ENCODE peak calls at places on chromosomes 4 and X, in ten cellular contexts. A is osteoblast, U is tibial nerve, E is adipocyte, K is OCI-LY7, N is kidney epithelial cell, S is GM23338, Z is brain microvascular endothelial cell, C is lower lobe of right lung, P is IMR-90. W is an unnamed sample. For H3K36me3, the result is how much of the 10 kb centered on the place peaks cover.

GRCh38 chr4:174503079-174503724 is 19.1 kb downstream of the HPGD start:
- DNase-seq in A (peak), U (no peak), E (peak), K (no peak), N (no peak), S (no peak), Z (no peak), C (no peak), P (no peak), W (no peak)

GRCh38 chr4:25795566-25796454 is 67.0 kb downstream of the SEL1L3 start:
- DNase-seq in A (peak), U (no peak), E (peak), K (no peak), N (peak), S (peak), Z (peak), C (no peak), P (peak), W (no peak)

GRCh38 chrX:43633757-43634156 is 22.3 kb upstream of the MAOA start:
- DNase-seq in A (no peak), U (no peak), E (no peak), K (no peak), N (no peak), S (no peak), Z (no peak), C (no peak), P (no peak), W (no peak)

GRCh38 chr4:148998719-148999118 is 556.5 kb upstream of the NR3C2 start:
- DNase-seq in A (no peak), U (no peak), E (peak), K (peak), N (no peak), S (peak), Z (peak), C (no peak), P (peak), W (no peak)

GRCh38 chr4:87007345-87008181 is 72.8 kb downstream of the AFF1 start:
- DNase-seq in A (no peak), U (peak), E (peak), K (peak), N (no peak), S (peak), Z (peak), C (peak), P (peak), W (peak)

GRCh38 chr4:86818211-86818610 is 31.0 kb downstream of the SLC10A6 start:
- DNase-seq in A (no peak), U (no peak), E (peak), K (no peak), N (no peak), S (no peak), Z (no peak), C (no peak), P (peak), W (no peak)

GRCh38 chr4:185712350-185713024 is 99.5 kb downstream of the SORBS2 start:
- DNase-seq in A (no peak), U (no peak), E (no peak), K (no peak), N (no peak), S (peak), Z (no peak), C (no peak), P (no peak), W (no peak)

GRCh38 chrX:84144281-84144680 is 43.7 kb downstream of the RPS6KA6 start:
- DNase-seq in A (no peak), U (no peak), E (no peak), K (no peak), N (no peak), S (no peak), Z (no peak), C (no peak), P (peak), W (no peak)

GRCh38 chrX:53186363-53186762 is 38.6 kb downstream of the KDM5C start:
- DNase-seq in A (no peak), U (no peak), E (no peak), K (no peak), N (peak), S (no peak), Z (peak), C (no peak), P (peak), W (no peak)

GRCh38 chr4:22348410-22348809 is 167.5 kb downstream of the ADGRA3 start:
- DNase-seq in A (no peak), U (no peak), E (peak), K (no peak), N (no peak), S (no peak), Z (no peak), C (no peak), P (peak), W (no peak)

GRCh38 chrX:9651737-9652136 is 113.9 kb downstream of the GPR143 start:
- DNase-seq in A (no peak), U (no peak), E (no peak), K (no peak), N (no peak), S (no peak), Z (no peak), C (no peak), P (no peak), W (no peak)

GRCh38 chrX:72046447-72046846 is 85.3 kb downstream of the RTL5 start:
- DNase-seq in A (no peak), U (no peak), E (no peak), K (no peak), N (no peak), S (no peak), Z (no peak), C (no peak), P (no peak), W (no peak)

GRCh38 chr4:13601060-13601459 is 26.5 kb downstream of the BOD1L1 start:
- DNase-seq in A (no peak), U (no peak), E (no peak), K (peak), N (no peak), S (no peak), Z (no peak), C (no peak), P (no peak), W (no peak)

GRCh38 chr4:114043116-114043515 is 63.7 kb upstream of the ARSJ start:
- DNase-seq in A (no peak), U (no peak), E (no peak), K (no peak), N (no peak), S (no peak), Z (no peak), C (no peak), P (peak), W (no peak)

GRCh38 chr4:119525005-119525749 is 103.4 kb downstream of the PDE5A start:
- DNase-seq in A (peak), U (no peak), E (peak), K (no peak), N (peak), S (no peak), Z (peak), C (no peak), P (peak), W (no peak)

GRCh38 chr4:4392501-4393183 is 5.7 kb downstream of the NSG1 start:
- DNase-seq in A (peak), U (no peak), E (no peak), K (no peak), N (no peak), S (no peak), Z (no peak), C (no peak), P (no peak), W (no peak)

GRCh38 chrX:9542106-9542764 is 77.4 kb downstream of the TBL1X start:
- DNase-seq in A (no peak), U (no peak), E (no peak), K (no peak), N (no peak), S (no peak), Z (no peak), C (no peak), P (no peak), W (no peak)

DNA sequence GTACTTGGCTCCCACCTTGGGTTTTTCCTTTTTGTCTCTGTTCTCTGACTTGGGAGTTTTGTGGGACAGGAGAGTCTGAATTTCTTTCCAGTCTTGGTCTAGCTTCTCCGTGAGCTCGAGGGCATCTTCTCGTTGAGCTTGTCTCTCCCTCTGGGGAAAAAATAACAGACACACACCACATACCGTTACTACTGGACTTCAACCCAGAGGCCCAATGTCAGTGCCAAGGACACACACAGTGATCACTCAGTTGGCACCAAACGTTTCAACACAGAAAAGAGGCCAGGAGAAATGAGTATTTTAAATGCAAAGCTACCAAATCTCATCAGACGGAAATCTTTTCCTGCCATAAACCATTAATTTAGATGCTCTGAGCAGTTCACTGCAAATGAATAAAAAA is 9.7 kb downstream of the NOP14 start:
- DNase-seq in A (peak), U (no peak), E (no peak), K (no peak), N (no peak), S (no peak), Z (no peak), C (no peak), P (no peak), W (no peak)
- H3K36me3 ChIP-seq in A (half or more), U (under half), E (half or more), K (half or more), N (under half), S (half or more), Z (half or more), C (half or more), P (half or more), W (under half)

DNA sequence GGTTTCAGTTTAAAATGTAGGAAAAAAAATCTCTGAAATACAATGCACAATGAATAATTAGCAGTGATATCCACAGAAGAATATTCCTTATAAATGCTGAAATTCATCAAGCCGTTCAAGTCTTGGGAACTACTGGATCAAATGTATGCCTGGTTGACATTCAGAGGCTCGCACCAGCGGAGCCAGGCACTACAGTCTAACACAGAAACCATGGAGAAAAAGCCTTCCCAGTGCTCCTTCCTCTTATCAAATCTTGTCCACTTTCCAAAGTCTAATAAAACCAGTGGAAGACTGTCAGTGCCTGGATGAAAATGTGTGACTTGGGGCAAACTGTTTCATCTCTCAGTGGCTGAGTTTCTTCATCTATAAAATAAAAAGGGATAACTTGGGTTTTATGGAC is 35.9 kb downstream of the CENPU start:
- DNase-seq in A (no peak), U (no peak), E (no peak), K (no peak), N (no peak), S (no peak), Z (no peak), C (no peak), P (no peak), W (no peak)
- H3K36me3 ChIP-seq in A (under half), U (under half), E (under half), K (half or more), N (under half), S (half or more), Z (under half), C (under half), P (under half), W (under half)

DNA sequence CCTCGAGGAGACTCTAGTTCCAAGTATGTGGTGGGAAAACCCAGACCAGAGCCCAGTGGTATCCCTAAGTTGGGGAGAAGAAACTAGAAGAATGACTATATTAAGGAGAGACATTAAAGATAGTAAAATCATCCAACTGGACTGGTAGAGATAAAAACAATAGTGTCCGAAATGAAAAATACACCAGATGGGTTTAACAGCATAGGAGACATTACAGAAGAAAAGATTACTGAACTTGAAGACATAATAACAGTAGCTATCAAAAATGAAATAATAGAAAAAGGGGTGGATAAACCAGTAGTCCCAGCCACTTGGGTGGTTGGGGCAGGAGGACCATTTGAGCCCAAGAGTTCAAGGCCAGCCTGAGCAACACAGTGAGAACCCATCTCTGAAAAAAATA is 31.9 kb downstream of the SMIM14 start:
- DNase-seq in A (no peak), U (no peak), E (no peak), K (no peak), N (no peak), S (no peak), Z (no peak), C (no peak), P (no peak), W (no peak)
- H3K36me3 ChIP-seq in A (under half), U (under half), E (half or more), K (under half), N (under half), S (under half), Z (under half), C (under half), P (under half), W (under half)

GRCh38 chrX:154043003-154043402 is 23.3 kb upstream of the IRAK1 start:
- DNase-seq in A (no peak), U (no peak), E (peak), K (no peak), N (no peak), S (no peak), Z (peak), C (no peak), P (peak), W (no peak)

GRCh38 chrX:154039577-154039976 is 19.9 kb upstream of the IRAK1 start:
- DNase-seq in A (no peak), U (no peak), E (no peak), K (no peak), N (no peak), S (no peak), Z (no peak), C (no peak), P (no peak), W (no peak)

GRCh38 chrX:154040307-154040756 is 20.6 kb upstream of the IRAK1 start:
- DNase-seq in A (no peak), U (no peak), E (peak), K (no peak), N (no peak), S (no peak), Z (peak), C (no peak), P (peak), W (no peak)

GRCh38 chrX:154037754-154038153 is 18.1 kb upstream of the IRAK1 start:
- DNase-seq in A (no peak), U (no peak), E (no peak), K (no peak), N (no peak), S (no peak), Z (no peak), C (no peak), P (no peak), W (no peak)

DNA sequence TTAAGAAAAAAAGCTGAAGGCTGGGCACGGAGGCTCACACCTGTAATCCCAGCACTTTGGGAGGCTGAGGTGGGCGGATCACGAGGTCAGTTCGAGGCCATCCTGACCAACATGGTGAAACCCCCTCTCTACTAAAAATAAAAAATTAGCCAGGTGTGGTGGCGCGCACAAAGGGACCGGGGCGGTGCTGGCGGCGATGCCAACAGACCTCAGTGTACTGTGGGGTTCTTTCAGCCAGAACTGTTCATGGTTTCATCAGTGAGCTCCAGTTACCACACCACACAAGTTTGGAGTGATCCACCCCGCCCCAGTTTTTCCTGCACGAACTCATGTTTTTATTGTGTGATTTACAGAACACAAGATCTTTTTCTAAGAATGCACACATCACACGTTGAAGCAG is 21.2 kb upstream of the IRAK1 start:
- DNase-seq in A (no peak), U (no peak), E (no peak), K (peak), N (no peak), S (no peak), Z (no peak), C (no peak), P (no peak), W (no peak)
- H3K36me3 ChIP-seq in A (under half), U (under half), E (under half), K (under half), N (under half), S (under half), Z (under half), C (under half), P (under half), W (under half)

W was measured in pancreas.